ENCODE peak calls at places on chromosomes 13 and 19, in six cellular contexts. V is tibial nerve, R is fibroblast of lung, L is left ventricle myocardium inferior, B is stomach, H is PC-3. Y is an unnamed sample.

GRCh38 chr13:99129050-99129449 is 71.6 kb upstream of the UBAC2 start:
- DNase-seq in V (no peak), R (no peak), L (no peak), B (no peak), H (no peak), Y (no peak)

GRCh38 chr13:31588331-31588730 is 151.0 kb upstream of the RXFP2 start:
- DNase-seq in V (no peak), R (no peak), L (no peak), B (no peak), H (no peak), Y (no peak)

GRCh38 chr13:90118467-90119071 is 1228.9 kb upstream of the MIR17HG start:
- DNase-seq in V (no peak), R (no peak), L (no peak), B (no peak), H (peak), Y (no peak)

GRCh38 chr13:67097856-67098255 is 132.3 kb downstream of the PCDH9 start:
- DNase-seq in V (no peak), R (no peak), L (no peak), B (no peak), H (no peak), Y (no peak)

GRCh38 chr19:42143341-42144234 is 11.3 kb upstream of the POU2F2 start:
- DNase-seq in V (no peak), R (peak), L (no peak), B (no peak), H (peak), Y (no peak)

GRCh38 chr13:103349664-103350063 is 283.4 kb upstream of the SLC10A2 start:
- DNase-seq in V (no peak), R (no peak), L (no peak), B (no peak), H (no peak), Y (no peak)

GRCh38 chr13:104414771-104415170 is 1348.6 kb upstream of the SLC10A2 start:
- DNase-seq in V (no peak), R (no peak), L (no peak), B (no peak), H (no peak), Y (no peak)

GRCh38 chr13:102774210-102774560 is 599 bp upstream of the TEX30 start:
- DNase-seq in V (no peak), R (no peak), L (no peak), B (no peak), H (no peak), Y (no peak)

GRCh38 chr13:31964168-31964567 is 67.4 kb upstream of the FRY start:
- DNase-seq in V (no peak), R (no peak), L (no peak), B (no peak), H (no peak), Y (no peak)

GRCh38 chr19:38409631-38410133 is 6.8 kb downstream of the FAM98C start:
- DNase-seq in V (no peak), R (peak), L (peak), B (no peak), H (no peak), Y (no peak)

GRCh38 chr13:21033866-21034601 is 27.4 kb downstream of the LATS2 start:
- DNase-seq in V (no peak), R (no peak), L (no peak), B (peak), H (peak), Y (no peak)

GRCh38 chr13:114064516-114065140 is 67.8 kb downstream of the RASA3 start:
- DNase-seq in V (no peak), R (peak), L (peak), B (peak), H (peak), Y (no peak)

GRCh38 chr19:11617207-11618062 is 20.2 kb downstream of the ZNF627 start:
- DNase-seq in V (no peak), R (peak), L (no peak), B (no peak), H (no peak), Y (no peak)

GRCh38 chr13:69474286-69474685 is 633.3 kb upstream of the ATXN8OS start:
- DNase-seq in V (no peak), R (no peak), L (no peak), B (no peak), H (peak), Y (no peak)

GRCh38 chr19:28586501-28586900 is 626.5 kb downstream of the UQCRFS1 start:
- DNase-seq in V (no peak), R (no peak), L (no peak), B (no peak), H (no peak), Y (no peak)

GRCh38 chr13:21610687-21611086 is 6.7 kb upstream of the MICU2 start:
- DNase-seq in V (no peak), R (no peak), L (no peak), B (no peak), H (no peak), Y (no peak)

GRCh38 chr19:52307275-52307674 is 10.3 kb downstream of the ZNF480 start:
- DNase-seq in V (no peak), R (peak), L (no peak), B (no peak), H (no peak), Y (no peak)

GRCh38 chr19:10320602-10321416 is 5.0 kb upstream of the FDX2 start:
- DNase-seq in V (no peak), R (no peak), L (no peak), B (no peak), H (no peak), Y (no peak)

GRCh38 chr13:31807090-31807541 is 67.8 kb downstream of the RXFP2 start:
- DNase-seq in V (no peak), R (no peak), L (no peak), B (no peak), H (no peak), Y (no peak)

GRCh38 chr13:58838615-58839014 is 1207.1 kb downstream of the PCDH17 start:
- DNase-seq in V (no peak), R (no peak), L (no peak), B (no peak), H (no peak), Y (no peak)

DNA sequence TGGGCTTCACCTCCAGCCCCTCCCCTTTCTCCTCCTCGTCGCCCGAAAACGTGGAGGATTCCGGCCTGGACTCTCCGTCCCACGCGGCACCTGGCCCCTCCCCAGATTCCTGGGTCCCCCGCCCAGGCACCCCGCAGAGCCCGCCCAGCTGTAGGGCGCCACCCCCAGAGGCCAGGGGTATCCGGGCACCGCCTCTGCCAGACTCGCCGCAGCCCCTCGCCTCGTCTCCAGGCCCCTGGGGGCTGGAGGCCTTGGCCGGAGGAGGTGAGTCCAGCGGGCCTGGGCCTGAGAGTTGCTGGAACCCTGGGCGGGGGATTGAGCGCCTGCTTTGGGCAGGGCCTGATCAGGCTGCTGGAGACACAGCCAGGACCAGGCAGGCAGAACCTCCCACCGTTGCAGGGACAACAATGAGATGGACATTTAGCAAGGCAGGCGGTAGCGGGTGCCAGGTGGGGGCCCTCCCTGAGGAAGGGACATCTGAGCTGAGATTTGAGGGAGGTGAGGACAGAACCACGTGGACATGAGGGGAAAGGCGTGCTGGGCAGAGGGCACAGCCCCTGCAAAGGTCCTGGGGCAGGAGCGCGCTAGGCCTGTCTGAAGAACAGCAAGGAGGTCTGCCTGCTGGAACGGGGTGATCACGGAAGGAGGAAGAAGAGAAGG is 16.2 kb upstream of the B3GNT3 start:
- DNase-seq in V (no peak), R (no peak), L (no peak), B (no peak), H (peak), Y (no peak)
- H3K4me3 ChIP-seq in V (no peak), R (no peak), L (peak), B (peak), H (peak), Y (no peak)

GRCh38 chr19:32336259-32337111 is 8.9 kb upstream of the ZNF507 start:
- DNase-seq in V (no peak), R (peak), L (peak), B (no peak), H (peak), Y (no peak)
- TF ChIP-seq CTCF in V (no peak), R (no peak), L (no peak), B (no peak), H (peak), Y (no peak)

DNA sequence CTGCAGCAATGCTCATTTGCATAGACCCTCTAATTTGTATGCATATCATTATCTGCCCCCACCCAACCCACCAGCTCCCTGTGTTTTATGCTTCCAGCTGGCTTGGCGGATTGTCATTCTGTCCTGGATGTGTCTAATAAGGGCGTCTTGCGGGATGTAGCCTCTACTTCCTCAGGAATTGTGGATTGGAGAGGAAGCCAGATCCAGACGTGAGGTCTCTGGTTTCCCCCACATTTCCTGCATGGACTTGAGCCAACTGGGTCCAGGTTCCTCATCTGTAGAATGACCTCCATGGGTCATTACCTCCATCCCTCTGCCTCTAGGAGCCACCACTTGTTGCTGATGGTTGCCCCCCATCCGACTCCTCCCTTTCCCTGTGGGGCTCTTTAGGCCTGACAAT is 7.3 kb downstream of the TNFSF14 start:
- DNase-seq in V (no peak), R (no peak), L (no peak), B (no peak), H (no peak), Y (no peak)
- H3K4me3 ChIP-seq in V (no peak), R (no peak), L (no peak), B (no peak), H (no peak), Y (no peak)

GRCh38 chr19:3527250-3527910 is 11.6 kb upstream of the TEKTIP1 start:
- DNase-seq in V (no peak), R (no peak), L (no peak), B (no peak), H (no peak), Y (no peak)
- TF ChIP-seq CTCF in V (no peak), R (no peak), L (no peak), B (no peak), H (no peak), Y (no peak)

DNA sequence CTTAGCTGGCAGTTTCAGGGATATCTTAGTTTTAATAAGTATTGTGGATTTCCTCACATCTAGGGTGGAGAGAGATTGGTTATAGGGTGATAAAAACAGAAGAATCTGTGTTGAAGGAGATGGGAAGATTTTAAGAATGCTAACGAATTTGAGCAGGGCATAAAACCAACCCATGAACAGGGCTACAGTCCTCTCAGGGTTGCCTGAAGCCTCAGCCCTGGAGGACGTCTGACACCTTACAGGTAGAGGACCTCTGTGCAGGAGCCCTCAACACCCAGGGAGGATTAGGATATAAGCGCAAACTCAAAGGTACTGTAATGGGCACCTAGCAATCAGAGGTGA is 461 bp upstream of the WASF3 start:
- DNase-seq in V (no peak), R (no peak), L (no peak), B (no peak), H (no peak), Y (no peak)
- H3K4me3 ChIP-seq in V (no peak), R (peak), L (peak), B (peak), H (peak), Y (no peak)

DNA sequence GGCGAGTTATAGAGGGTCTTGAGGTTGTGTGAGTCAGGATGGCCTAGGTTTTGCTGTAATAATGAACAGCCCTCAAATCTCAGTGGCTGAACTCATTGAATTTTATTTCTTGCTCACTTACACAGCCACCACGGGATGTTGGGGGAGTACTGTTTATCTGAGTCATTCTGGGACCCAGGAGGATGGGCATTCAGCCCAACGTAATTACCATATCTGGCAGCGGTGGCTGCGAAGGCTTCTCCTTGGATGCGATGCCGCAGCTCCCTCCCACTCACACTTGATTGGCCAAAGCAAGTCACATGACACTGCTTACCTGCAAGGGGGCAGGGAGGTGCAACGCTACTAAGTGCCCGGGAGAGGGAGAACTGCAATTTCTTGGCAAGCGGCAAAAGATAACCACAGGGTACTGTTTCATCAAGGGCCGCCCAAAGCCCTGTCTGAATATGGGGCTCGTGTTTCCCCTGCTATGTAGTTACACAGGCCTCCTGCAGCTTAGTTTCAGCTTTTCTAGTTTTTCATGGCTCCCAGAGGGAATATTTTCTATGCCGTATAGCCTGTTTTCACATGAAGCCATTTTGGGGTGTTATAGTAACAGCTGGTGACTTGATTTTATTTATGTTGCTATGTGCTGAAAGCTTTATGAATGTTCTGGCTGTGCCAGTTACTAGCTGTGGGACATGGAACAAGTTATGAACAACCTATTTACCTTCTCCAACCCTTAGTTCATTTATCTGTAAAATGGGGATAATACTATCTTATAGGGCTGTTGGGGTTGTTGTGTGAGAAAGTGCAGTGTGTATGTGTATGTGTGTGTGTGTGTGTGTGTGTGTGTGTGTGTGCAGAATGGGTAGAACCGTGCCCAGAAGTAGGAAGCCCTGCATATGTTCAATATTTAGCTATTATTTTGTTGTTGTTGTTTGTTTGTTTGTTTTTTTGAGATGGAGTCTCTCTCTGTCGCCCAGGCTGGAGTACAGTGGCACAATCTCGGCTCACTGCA is 20.1 kb downstream of the ZSWIM9 start:
- DNase-seq in V (no peak), R (peak), L (no peak), B (peak), H (peak), Y (peak)
- TF ChIP-seq CTCF in V (no peak), R (no peak), L (no peak), B (peak), H (peak), Y (peak)

GRCh38 chr19:18000480-18000980 is 7.4 kb upstream of the ARRDC2 start:
- DNase-seq in V (no peak), R (no peak), L (no peak), B (no peak), H (no peak), Y (no peak)
- H3K4me3 ChIP-seq in V (peak), R (peak), L (peak), B (peak), H (peak), Y (peak)

GRCh38 chr13:74015137-74015536 is 119.1 kb downstream of the KLF12 start:
- DNase-seq in V (no peak), R (peak), L (no peak), B (no peak), H (peak), Y (no peak)
- TF ChIP-seq CTCF in V (no peak), R (no peak), L (peak), B (no peak), H (peak), Y (peak)

Y was measured in GM12864.